ENCODE peak calls at places on chromosomes 1 and 21, in eight cellular contexts. H, Y, S, M, C, T, F and L are unnamed samples.

GRCh38 chr1:89821322-89822108 is 683 bp downstream of the LRRC8D start:
- DNase-seq in H (peak), Y (peak), S (peak), M (peak), C (peak), T (peak), F (peak), L (peak)

GRCh38 chr1:21927531-21928237 is 9.4 kb downstream of the HSPG2 start:
- DNase-seq in H (no peak), Y (no peak), S (no peak), M (peak), C (no peak), T (no peak), F (no peak), L (no peak)

GRCh38 chr1:200624679-200625335 is 4.3 kb upstream of the KIF14 start:
- DNase-seq in H (no peak), Y (no peak), S (peak), M (no peak), C (no peak), T (no peak), F (no peak), L (no peak)

GRCh38 chr1:22347854-22348760 is 103.5 kb upstream of the ZBTB40 start:
- DNase-seq in H (no peak), Y (no peak), S (no peak), M (peak), C (no peak), T (no peak), F (no peak), L (no peak)

GRCh38 chr1:200153277-200154055 is 126.0 kb downstream of the NR5A2 start:
- DNase-seq in H (no peak), Y (peak), S (peak), M (no peak), C (no peak), T (no peak), F (peak), L (no peak)

GRCh38 chr1:145711213-145711651 is 4.1 kb upstream of the PDZK1 start:
- DNase-seq in H (no peak), Y (no peak), S (no peak), M (peak), C (no peak), T (no peak), F (no peak), L (no peak)

GRCh38 chr1:194052514-194053333 is 866.3 kb upstream of the B3GALT2 start:
- DNase-seq in H (no peak), Y (no peak), S (no peak), M (no peak), C (no peak), T (no peak), F (no peak), L (no peak)

GRCh38 chr1:231286603-231287002 is 45.6 kb downstream of the GNPAT start:
- DNase-seq in H (no peak), Y (no peak), S (no peak), M (no peak), C (no peak), T (no peak), F (no peak), L (no peak)

GRCh38 chr1:226533220-226533619 is 15.3 kb upstream of the STUM start:
- DNase-seq in H (no peak), Y (no peak), S (no peak), M (no peak), C (no peak), T (no peak), F (no peak), L (no peak)

GRCh38 chr1:194394676-194395075 is 1208.3 kb upstream of the B3GALT2 start:
- DNase-seq in H (no peak), Y (no peak), S (no peak), M (no peak), C (no peak), T (no peak), F (no peak), L (no peak)

GRCh38 chr21:31879251-31879650 is 6.4 kb downstream of the HUNK start:
- DNase-seq in H (no peak), Y (no peak), S (no peak), M (no peak), C (no peak), T (no peak), F (no peak), L (no peak)